ENCODE peak calls at places on chromosomes 16 and 17, in ten cellular contexts. I is K562; Y is H7; U is NCI-H2081; H is activated CD4-positive, alpha-beta memory T cell treated with anti-CD3 and anti-CD28 coated beads, Interleukin-2, amount 10 ng/mL, durations not matched to agents 7 days and 5 days; S is stomach; Z is stimulated activated CD4-positive, alpha-beta T cell treated with anti-CD3 and anti-CD28 coated beads, Interleukin-1b, Interleukin-23, amount 100 ng/mL, for 4 hours; J is astrocyte of the cerebellum; N is T-helper 9 cell; E is lung. P is an unnamed sample.

GRCh38 chr17:69246726-69247375 is 18.2 kb upstream of the ABCA10 start:
- DNase-seq in Z (no peak), U (peak), J (peak), N (no peak), H (no peak), Y (peak), I (peak), S (no peak), E (no peak), P (peak)

GRCh38 chr17:55690105-55690508 is 32.6 kb downstream of the TMEM100 start:
- DNase-seq in J (no peak), Z (no peak), H (no peak), S (no peak), E (no peak), U (no peak), I (no peak), Y (no peak), N (no peak), P (no peak)

GRCh38 chr17:82020874-82021727 is 1.6 kb downstream of the CENPX start:
- DNase-seq in U (peak), Z (peak), Y (peak), I (no peak), E (peak), S (peak), H (peak), J (peak), N (peak), P (no peak)

GRCh38 chr17:622356-622755 is 92.3 kb downstream of the VPS53 start:
- DNase-seq in Z (no peak), E (no peak), H (no peak), I (no peak), U (no peak), J (peak), S (no peak), Y (no peak), N (no peak), P (no peak)

GRCh38 chr16:17474572-17474971 is 3.8 kb upstream of the XYLT1 start:
- DNase-seq in Y (no peak), I (no peak), Z (no peak), J (no peak), S (no peak), U (no peak), E (no peak), N (no peak), H (no peak), P (peak)

GRCh38 chr17:57544381-57544780 is 200.7 kb downstream of the CCDC182 start:
- DNase-seq in Z (no peak), N (no peak), I (no peak), U (no peak), S (no peak), H (no peak), E (no peak), Y (no peak), J (no peak), P (no peak)

GRCh38 chr17:58325976-58326468 is 2.6 kb downstream of the TSPOAP1 start:
- DNase-seq in I (no peak), U (no peak), J (no peak), N (no peak), Z (no peak), E (no peak), Y (peak), H (peak), S (no peak), P (no peak)

GRCh38 chr17:77435272-77436057 is 294.7 kb downstream of the SEC14L1 start:
- DNase-seq in I (no peak), S (no peak), J (no peak), U (no peak), N (no peak), Z (no peak), H (no peak), Y (no peak), E (no peak), P (no peak)

GRCh38 chr17:79979201-79979840 is 56.4 kb downstream of the TBC1D16 start:
- DNase-seq in Z (no peak), H (no peak), S (no peak), J (no peak), U (no peak), N (no peak), E (no peak), Y (peak), I (no peak), P (no peak)

GRCh38 chr17:49638818-49639217 is 39.1 kb downstream of the SPOP start:
- DNase-seq in N (no peak), E (no peak), U (no peak), H (no peak), I (no peak), Y (no peak), Z (no peak), S (no peak), J (no peak), P (no peak)

GRCh38 chr16:799111-799947 is 1.2 kb downstream of the GNG13 start:
- DNase-seq in E (no peak), S (no peak), J (no peak), Z (no peak), I (peak), U (no peak), H (no peak), Y (peak), N (no peak), P (no peak)

GRCh38 chr17:78278139-78278741 is 46.8 kb downstream of the TMEM235 start:
- DNase-seq in Z (no peak), I (peak), H (no peak), N (no peak), E (no peak), S (no peak), U (no peak), Y (peak), J (no peak), P (no peak)

GRCh38 chr16:6827931-6828330 is 504.7 kb upstream of the RBFOX1 start:
- DNase-seq in I (no peak), N (no peak), H (no peak), S (no peak), Z (no peak), Y (no peak), J (no peak), U (no peak), E (no peak), P (no peak)

GRCh38 chr16:10950393-10950792 is 6.0 kb downstream of the CLEC16A start:
- DNase-seq in N (no peak), E (no peak), J (no peak), Z (no peak), I (no peak), S (no peak), H (no peak), U (no peak), Y (no peak), P (no peak)

GRCh38 chr17:33267881-33268548 is 25.1 kb downstream of the ASIC2 start:
- DNase-seq in J (no peak), N (no peak), S (no peak), I (no peak), E (no peak), U (no peak), H (no peak), Z (no peak), Y (no peak), P (no peak)

GRCh38 chr17:38742431-38743308 is 5.5 kb downstream of the PCGF2 start:
- DNase-seq in U (peak), S (no peak), H (no peak), Z (no peak), E (peak), N (no peak), Y (peak), J (peak), I (no peak), P (no peak)

GRCh38 chr16:81494888-81495287 is 50.3 kb downstream of the CMIP start:
- DNase-seq in E (no peak), I (no peak), N (no peak), Y (no peak), U (no peak), Z (no peak), S (no peak), H (no peak), J (no peak), P (no peak)

GRCh38 chr17:35841505-35841904 is 27.2 kb downstream of the HEATR9 start:
- DNase-seq in Y (no peak), J (no peak), U (no peak), E (no peak), Z (no peak), I (no peak), H (no peak), N (no peak), S (no peak), P (no peak)

GRCh38 chr17:5788266-5788900 is 204.1 kb upstream of the NLRP1 start:
- DNase-seq in E (no peak), Y (no peak), N (no peak), J (no peak), H (no peak), S (no peak), Z (no peak), U (no peak), I (no peak), P (no peak)

GRCh38 chr16:35598696-35599332 is 2139.4 kb downstream of the TP53TG3F start:
- DNase-seq in H (no peak), U (peak), Y (no peak), E (no peak), N (no peak), J (no peak), Z (no peak), I (no peak), S (no peak), P (no peak)

GRCh38 chr16:64174327-64174726 is 947.5 kb downstream of the CDH11 start:
- DNase-seq in H (no peak), J (no peak), S (no peak), I (no peak), Y (no peak), Z (no peak), E (no peak), U (no peak), N (no peak), P (no peak)

GRCh38 chr17:39737761-39738567 is at the start of gene GRB7:
- DNase-seq in E (peak), Z (no peak), U (peak), H (no peak), N (no peak), I (peak), J (no peak), Y (peak), S (peak), P (no peak)

GRCh38 chr16:53912155-53912554 is 208.2 kb downstream of the FTO start:
- DNase-seq in J (no peak), H (peak), Y (no peak), U (no peak), I (no peak), N (peak), Z (no peak), S (no peak), E (no peak), P (no peak)

GRCh38 chr17:19768046-19768782 is 20.1 kb upstream of the ALDH3A1 start:
- DNase-seq in U (no peak), I (no peak), N (no peak), Y (no peak), J (no peak), E (no peak), H (no peak), S (no peak), Z (no peak), P (no peak)

GRCh38 chr16:57419506-57419905 is 14.9 kb downstream of the CCL17 start:
- DNase-seq in J (no peak), Z (no peak), S (peak), N (no peak), U (no peak), Y (peak), I (no peak), E (no peak), H (no peak), P (no peak)

GRCh38 chr17:34486781-34487180 is 92.6 kb upstream of the TMEM132E start:
- DNase-seq in N (no peak), H (no peak), S (no peak), U (no peak), Y (no peak), J (no peak), E (no peak), Z (no peak), I (no peak), P (no peak)

GRCh38 chr17:68542698-68543463 is 30.7 kb downstream of the PRKAR1A start:
- DNase-seq in Y (no peak), I (no peak), U (no peak), J (no peak), H (no peak), E (peak), S (no peak), Z (no peak), N (no peak), P (no peak)

GRCh38 chr17:50346313-50347086 is 574 bp downstream of the XYLT2 start:
- DNase-seq in S (peak), Z (peak), E (peak), I (peak), H (no peak), N (peak), U (no peak), Y (peak), J (no peak), P (no peak)

GRCh38 chr17:81057079-81057730 is 22.3 kb downstream of the BAIAP2 start:
- DNase-seq in H (no peak), Z (no peak), N (no peak), S (peak), Y (peak), E (peak), U (no peak), I (peak), J (no peak), P (no peak)

GRCh38 chr17:82236142-82236971 is 7.5 kb downstream of the SLC16A3 start:
- DNase-seq in E (no peak), Z (peak), Y (peak), J (no peak), I (peak), H (peak), U (peak), N (peak), S (peak), P (peak)

GRCh38 chr16:67461600-67462278 is 19.2 kb downstream of the ATP6V0D1 start:
- DNase-seq in U (no peak), Z (no peak), N (no peak), Y (no peak), S (peak), H (no peak), J (no peak), I (no peak), E (peak), P (no peak)

GRCh38 chr17:58060596-58061191 is 22.5 kb upstream of the DYNLL2 start:
- DNase-seq in I (no peak), N (no peak), Y (no peak), Z (no peak), J (no peak), H (no peak), E (peak), U (peak), S (no peak), P (no peak)

GRCh38 chr16:71722801-71723536 is 1.5 kb downstream of the PHLPP2 start:
- DNase-seq in Z (peak), N (peak), U (peak), S (peak), I (peak), J (peak), E (peak), Y (peak), H (peak), P (peak)

P was measured in memory B cell.